ENCODE peak calls at places on chromosomes 6 and 20, in ten cellular contexts. U, H, C, G, Y, E, P, O, F and S are unnamed samples.

GRCh38 chr6:113500221-113500620 is 356.9 kb upstream of the MARCKS start:
- DNase-seq in U (no peak), H (no peak), C (no peak), G (peak; percentile 76), Y (peak; percentile 12), E (no peak), P (no peak), O (no peak), F (no peak), S (no peak)

GRCh38 chr6:117233146-117233545 is 32.2 kb upstream of the VGLL2 start:
- DNase-seq in U (peak; percentile 29), H (no peak), C (no peak), G (no peak), Y (no peak), E (no peak), P (no peak), O (no peak), F (no peak), S (no peak)

GRCh38 chr20:49585585-49586245 is 17.8 kb upstream of the PTGIS start:
- DNase-seq in U (no peak), H (no peak), C (no peak), G (no peak), Y (no peak), E (no peak), P (no peak), O (no peak), F (no peak), S (no peak)

GRCh38 chr20:21505161-21505809 is 8.6 kb downstream of the NKX2-2 start:
- DNase-seq in U (no peak), H (peak; percentile 77), C (no peak), G (peak; percentile 63), Y (peak; percentile 55), E (no peak), P (no peak), O (peak; percentile 87), F (peak; percentile 22), S (no peak)

GRCh38 chr6:143457563-143458359 is 7.2 kb downstream of the PEX3 start:
- DNase-seq in U (peak; percentile 8), H (no peak), C (no peak), G (peak; percentile 38), Y (no peak), E (no peak), P (no peak), O (no peak), F (peak; percentile 21), S (no peak)

GRCh38 chr6:150084426-150084825 is 15.5 kb upstream of the ULBP3 start:
- DNase-seq in U (no peak), H (no peak), C (no peak), G (no peak), Y (no peak), E (no peak), P (no peak), O (no peak), F (no peak), S (no peak)

GRCh38 chr6:72080260-72080941 is 194.1 kb downstream of the RIMS1 start:
- DNase-seq in U (no peak), H (no peak), C (no peak), G (no peak), Y (no peak), E (no peak), P (no peak), O (no peak), F (no peak), S (no peak)

GRCh38 chr20:36202891-36203338 is 33.4 kb upstream of the AAR2 start:
- DNase-seq in U (peak; percentile 26), H (peak; percentile 78), C (no peak), G (peak; percentile 49), Y (peak; percentile 33), E (no peak), P (no peak), O (peak; percentile 82), F (peak; percentile 19), S (no peak)

GRCh38 chr6:41779793-41780622 is at the start of gene FRS3:
- DNase-seq in U (peak; percentile 95), H (peak; percentile 97), C (peak; percentile 71), G (peak; percentile 87), Y (peak; percentile 83), E (peak; percentile 51), P (peak; percentile 31), O (peak; percentile 99), F (peak; percentile 92), S (peak; percentile 66)

GRCh38 chr6:21907291-21907690 is 313.7 kb downstream of the SOX4 start:
- DNase-seq in U (no peak), H (no peak), C (no peak), G (no peak), Y (no peak), E (no peak), P (no peak), O (no peak), F (no peak), S (no peak)

GRCh38 chr6:31031095-31031494 is 20.8 kb downstream of the MUC22 start:
- DNase-seq in U (no peak), H (no peak), C (no peak), G (no peak), Y (peak; percentile 29), E (no peak), P (no peak), O (no peak), F (no peak), S (no peak)

GRCh38 chr20:49412254-49412653 is 70.2 kb downstream of the KCNB1 start:
- DNase-seq in U (no peak), H (no peak), C (no peak), G (no peak), Y (no peak), E (no peak), P (no peak), O (no peak), F (no peak), S (no peak)

GRCh38 chr6:136751478-136751956 is 40.8 kb downstream of the MAP3K5 start:
- DNase-seq in U (no peak), H (no peak), C (no peak), G (no peak), Y (no peak), E (peak; percentile 29), P (no peak), O (no peak), F (peak; percentile 16), S (peak; percentile 35)

GRCh38 chr6:136751991-136752390 is 40.3 kb downstream of the MAP3K5 start:
- DNase-seq in U (no peak), H (no peak), C (no peak), G (no peak), Y (no peak), E (no peak), P (no peak), O (no peak), F (no peak), S (no peak)

GRCh38 chr6:136752554-136752953 is 39.7 kb downstream of the MAP3K5 start:
- DNase-seq in U (no peak), H (no peak), C (no peak), G (no peak), Y (no peak), E (no peak), P (no peak), O (no peak), F (no peak), S (no peak)

GRCh38 chr6:136749359-136749758 is 42.9 kb downstream of the MAP3K5 start:
- DNase-seq in U (no peak), H (no peak), C (no peak), G (no peak), Y (no peak), E (no peak), P (no peak), O (no peak), F (no peak), S (no peak)

DNA sequence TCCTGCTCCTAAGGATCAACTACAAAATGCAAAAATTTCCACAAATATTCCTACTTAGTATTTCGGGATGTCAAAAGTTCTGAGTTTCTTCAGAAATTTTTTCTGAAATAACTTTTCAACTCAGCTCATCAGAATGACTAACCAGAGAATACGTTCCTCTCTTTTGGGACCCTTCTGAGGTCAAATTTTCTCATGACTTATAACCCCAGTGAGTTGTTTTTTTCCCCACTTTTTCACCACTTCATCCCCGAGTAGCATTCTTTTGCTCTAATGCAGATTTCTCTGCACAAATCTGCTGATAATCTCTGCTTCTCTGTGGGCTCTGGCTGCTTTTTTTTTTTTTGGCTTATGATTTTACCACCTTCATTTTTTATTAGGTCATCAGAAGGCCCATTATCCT is 41.5 kb downstream of the MAP3K5 start:
- DNase-seq in U (no peak), H (no peak), C (no peak), G (no peak), Y (no peak), E (no peak), P (no peak), O (no peak), F (no peak), S (no peak)
- H3K4me3 ChIP-seq in U (no peak overlapping the region), H (no peak overlapping the region), C (no peak overlapping the region), G (no peak overlapping the region), Y (no peak overlapping the region), E (no peak overlapping the region), P (no peak overlapping the region), O (no peak overlapping the region), F (no peak overlapping the region), S (no peak overlapping the region)

GRCh38 chr6:26338810-26339209 is 26.2 kb upstream of the BTN3A2 start:
- DNase-seq in U (no peak), H (no peak), C (no peak), G (no peak), Y (no peak), E (no peak), P (no peak), O (no peak), F (no peak), S (no peak)
- TF ChIP-seq CTCF in U (no peak), H (no peak), C (no peak), G (no peak), Y (no peak), E (no peak), P (no peak), O (no peak), F (no peak), S (no peak)

DNA sequence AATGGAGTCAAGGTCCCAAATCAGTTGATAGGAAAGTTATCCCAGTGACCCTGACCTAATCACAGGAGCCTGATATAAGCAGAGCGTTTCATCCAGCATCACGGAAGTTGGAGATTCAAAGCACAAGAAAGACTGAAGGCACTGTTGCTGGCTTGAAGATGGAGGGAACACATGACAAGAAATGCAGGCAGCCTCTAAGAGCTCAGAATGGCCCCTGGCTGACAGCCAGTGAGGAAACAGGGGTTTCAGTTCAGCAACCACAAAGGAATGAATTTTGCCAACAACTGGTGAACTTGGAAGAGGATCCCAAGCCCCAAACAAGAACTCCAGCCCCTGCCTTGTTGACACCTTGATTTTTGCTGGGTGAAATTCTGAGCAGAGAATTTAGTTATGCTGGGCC is 778.5 kb downstream of the MAFB start:
- DNase-seq in U (no peak), H (no peak), C (no peak), G (no peak), Y (no peak), E (no peak), P (no peak), O (no peak), F (no peak), S (no peak)
- H3K4me3 ChIP-seq in U (no peak overlapping the region), H (no peak overlapping the region), C (no peak overlapping the region), G (no peak overlapping the region), Y (no peak overlapping the region), E (no peak overlapping the region), P (no peak overlapping the region), O (no peak overlapping the region), F (no peak overlapping the region), S (no peak overlapping the region)

DNA sequence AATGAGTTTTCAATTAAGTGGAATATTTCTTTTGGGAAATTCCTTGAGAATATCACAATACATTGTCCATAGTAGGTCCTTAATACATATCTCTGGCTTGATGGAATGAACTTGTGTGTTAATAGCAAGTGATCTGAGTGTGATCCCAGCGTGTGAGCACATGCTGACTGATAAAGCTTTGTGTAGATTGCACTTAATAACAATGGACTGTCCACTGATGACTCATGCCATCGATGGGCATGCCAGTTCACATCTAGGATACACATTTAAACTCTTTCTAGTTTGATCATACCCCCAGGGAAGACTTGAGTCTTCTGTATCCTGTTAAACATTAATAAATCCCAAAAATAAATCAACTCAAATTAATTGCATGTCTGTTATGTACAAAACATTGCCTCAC is 454.4 kb upstream of the SPTLC3 start:
- DNase-seq in U (no peak), H (peak; percentile 21), C (no peak), G (peak; percentile 90), Y (peak; percentile 73), E (no peak), P (no peak), O (no peak), F (no peak), S (no peak)
- TF ChIP-seq CTCF in U (no peak), H (no peak), C (no peak), G (no peak), Y (no peak), E (no peak), P (no peak), O (no peak), F (no peak), S (no peak)